ENCODE peak calls at places on chromosomes 7 and 10, in six cellular contexts. X, M, T, N, A and R are unnamed samples.

GRCh38 chr7:101817031-101817929 is at the start of gene CUX1:
- DNase-seq in X (no peak), M (peak; percentile 30), T (no peak), N (no peak), A (no peak), R (no peak)

GRCh38 chr7:5172196-5172800 is 17.7 kb upstream of the WIPI2 start:
- DNase-seq in X (no peak), M (no peak), T (no peak), N (no peak), A (no peak), R (no peak)

GRCh38 chr10:10869592-10869991 is 148.1 kb upstream of the CELF2 start:
- DNase-seq in X (peak; percentile 78), M (no peak), T (no peak), N (peak; percentile 18), A (no peak), R (peak; percentile 31)

GRCh38 chr7:154868901-154869300 is 134.0 kb downstream of the PAXIP1 start:
- DNase-seq in X (no peak), M (no peak), T (no peak), N (no peak), A (no peak), R (no peak)

GRCh38 chr7:43108255-43109011 is 4.0 kb upstream of the HECW1 start:
- DNase-seq in X (peak; percentile 58), M (peak; percentile 45), T (peak; percentile 44), N (peak; percentile 71), A (no peak), R (peak; percentile 31)

GRCh38 chr7:92729751-92730150 is 106.6 kb downstream of the CDK6 start:
- DNase-seq in X (no peak), M (no peak), T (no peak), N (no peak), A (no peak), R (no peak)

GRCh38 chr10:72276421-72277339 is 3.0 kb downstream of the DDIT4 start:
- DNase-seq in X (no peak), M (peak; percentile 77), T (peak; percentile 84), N (no peak), A (no peak), R (no peak)

GRCh38 chr7:44959956-44960640 is 18.7 kb downstream of the MYO1G start:
- DNase-seq in X (no peak), M (no peak), T (no peak), N (no peak), A (no peak), R (no peak)

GRCh38 chr7:132255898-132256297 is 320.4 kb downstream of the PLXNA4 start:
- DNase-seq in X (peak; percentile 78), M (peak; percentile 20), T (no peak), N (no peak), A (no peak), R (no peak)

GRCh38 chr7:100157334-100158228 is 942 bp downstream of the TRAPPC14 start:
- DNase-seq in X (peak; percentile 36), M (peak; percentile 85), T (no peak), N (peak; percentile 63), A (no peak), R (no peak)

DNA sequence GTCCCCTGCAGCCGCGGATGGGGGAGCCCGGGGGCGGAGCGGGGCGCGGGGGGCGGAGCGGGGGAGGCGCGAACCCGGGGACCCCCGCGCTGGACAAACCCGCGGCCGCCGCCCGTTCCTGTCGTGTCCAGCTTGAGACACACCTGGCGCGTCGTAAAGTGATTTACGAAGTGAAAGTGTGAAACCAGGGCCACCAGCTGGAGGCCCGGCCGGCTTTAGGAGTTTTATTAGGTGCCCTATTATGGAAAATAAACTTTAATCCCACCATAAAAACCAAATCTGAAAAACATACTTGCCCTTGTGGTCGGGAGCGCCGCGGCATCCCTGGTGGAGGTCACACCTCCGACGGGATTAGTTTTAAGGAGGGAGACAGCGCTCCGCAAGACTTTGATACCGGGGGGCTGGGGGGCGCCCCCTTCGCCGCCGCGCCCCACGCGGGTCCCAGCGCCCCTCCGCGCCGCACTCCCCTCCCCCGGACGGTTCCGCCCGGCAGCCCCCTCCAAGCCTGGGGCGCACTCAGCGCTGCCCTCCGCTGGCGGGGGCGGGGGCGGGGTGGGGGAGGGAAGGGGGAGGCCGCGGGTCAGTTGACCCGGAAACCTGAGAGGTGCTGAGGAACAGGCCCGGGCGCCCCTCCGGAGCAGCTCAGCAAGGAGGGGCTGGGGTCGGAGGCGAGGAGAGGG is 10.3 kb downstream of the MNX1 start:
- DNase-seq in X (no peak), M (no peak), T (no peak), N (peak; percentile 74), A (no peak), R (no peak)
- TF ChIP-seq EZH2 in X (peak; percentile 84), M (no peak), T (no peak), N (no peak), A (no peak), R (no peak)

GRCh38 chr7:41695661-41696322 is 7.1 kb downstream of the INHBA start:
- DNase-seq in X (no peak), M (no peak), T (no peak), N (no peak), A (no peak), R (no peak)
- TF ChIP-seq MAX in X (no peak), M (no peak), T (no peak), N (no peak), A (no peak), R (no peak)

GRCh38 chr10:97740613-97741012 is 3.7 kb downstream of the ZFYVE27 start:
- DNase-seq in X (no peak), M (no peak), T (no peak), N (no peak), A (no peak), R (no peak)
- TF ChIP-seq EZH2 in X (no peak), M (no peak), T (no peak), N (no peak), A (no peak), R (no peak)

GRCh38 chr10:95408931-95409873 is 118.4 kb upstream of the PDLIM1 start:
- DNase-seq in X (peak; percentile 26), M (no peak), T (no peak), N (no peak), A (no peak), R (no peak)
- TF ChIP-seq MAX in X (no peak), M (no peak), T (no peak), N (no peak), A (no peak), R (no peak)

GRCh38 chr10:25024528-25024927 is 8.1 kb downstream of the THNSL1 start:
- DNase-seq in X (no peak), M (no peak), T (no peak), N (no peak), A (no peak), R (no peak)

GRCh38 chr10:25026463-25026862 is 10.1 kb downstream of the THNSL1 start:
- DNase-seq in X (peak; percentile 49), M (no peak), T (no peak), N (no peak), A (no peak), R (no peak)

GRCh38 chr10:25029519-25029918 is 13.1 kb downstream of the THNSL1 start:
- DNase-seq in X (no peak), M (no peak), T (no peak), N (no peak), A (no peak), R (no peak)

GRCh38 chr10:25023278-25023677 is 6.9 kb downstream of the THNSL1 start:
- DNase-seq in X (peak; percentile 95), M (no peak), T (no peak), N (no peak), A (no peak), R (no peak)

DNA sequence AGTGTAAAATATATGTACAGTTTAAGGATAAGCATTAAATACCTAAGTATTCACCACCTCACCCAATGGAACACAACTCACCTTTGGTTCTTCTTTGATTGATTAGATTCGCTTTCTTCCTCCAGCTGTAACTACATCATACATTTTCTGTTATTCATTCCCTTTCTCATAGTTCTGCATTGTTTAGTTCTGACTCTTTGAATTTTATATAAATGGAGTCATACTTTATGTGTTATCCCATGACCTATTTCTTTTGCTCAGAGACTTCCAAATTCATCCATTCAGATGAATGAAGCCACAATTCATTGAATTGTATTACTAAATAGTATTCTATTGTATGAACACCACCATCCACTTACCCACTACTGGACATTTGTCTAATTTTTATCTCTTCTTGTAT is 12.3 kb downstream of the THNSL1 start:
- DNase-seq in X (no peak), M (no peak), T (no peak), N (no peak), A (no peak), R (no peak)
- TF ChIP-seq EZH2 in X (no peak), M (no peak), T (no peak), N (no peak), A (no peak), R (no peak)

GRCh38 chr7:138816650-138817049 is 18.7 kb upstream of the ATP6V0A4 start:
- DNase-seq in X (no peak), M (no peak), T (no peak), N (no peak), A (no peak), R (no peak)

GRCh38 chr7:138814806-138815332 is 16.9 kb upstream of the ATP6V0A4 start:
- DNase-seq in X (no peak), M (no peak), T (no peak), N (no peak), A (no peak), R (no peak)

GRCh38 chr7:138813945-138814344 is 15.9 kb upstream of the ATP6V0A4 start:
- DNase-seq in X (no peak), M (no peak), T (no peak), N (no peak), A (no peak), R (no peak)
- TF ChIP-seq MAX in X (no peak), M (no peak), T (no peak), N (no peak), A (no peak), R (no peak)

GRCh38 chr10:84195044-84195830 is 900 bp downstream of the CDHR1 start:
- DNase-seq in X (no peak), M (no peak), T (no peak), N (no peak), A (no peak), R (no peak)
- TF ChIP-seq EZH2 in X (peak; percentile 76), M (no peak), T (no peak), N (no peak), A (peak; percentile 31), R (no peak)

GRCh38 chr7:369981-370621 is 80.1 kb downstream of the FOXL3 start:
- DNase-seq in X (no peak), M (no peak), T (no peak), N (no peak), A (no peak), R (no peak)
- TF ChIP-seq MAX in X (no peak), M (no peak), T (no peak), N (no peak), A (no peak), R (no peak)